ENCODE peak calls at places on chromosomes 4 and X, in seven cellular contexts. W, V, B, I, H, J and M are unnamed samples.

GRCh38 chr4:123244233-123244632 is 152.4 kb upstream of the SPRY1 start:
- DNase-seq in J (peak; percentile 5), I (no peak), V (no peak), B (no peak), W (no peak), H (peak; percentile 61), M (no peak)

GRCh38 chr4:111113591-111113990 is 490.7 kb upstream of the PITX2 start:
- DNase-seq in W (no peak), H (no peak), J (no peak), B (peak; percentile 3), I (no peak), V (no peak), M (no peak)

GRCh38 chrX:123834116-123834515 is 25.7 kb upstream of the XIAP start:
- DNase-seq in V (no peak), H (no peak), W (no peak), I (no peak), B (no peak), J (no peak), M (no peak)

GRCh38 chr4:141416219-141416618 is 195.5 kb downstream of the ZNF330 start:
- DNase-seq in V (no peak), J (no peak), H (no peak), I (no peak), B (peak; percentile 78), W (no peak), M (no peak)

GRCh38 chr4:100984901-100985300 is 362.4 kb downstream of the PPP3CA start:
- DNase-seq in B (peak; percentile 93), I (no peak), J (no peak), V (no peak), H (no peak), W (no peak), M (no peak)

GRCh38 chrX:47370278-47370677 is at the start of gene ZNF157:
- DNase-seq in I (no peak), B (no peak), J (no peak), H (no peak), W (no peak), V (no peak), M (no peak)

GRCh38 chr4:96352051-96352517 is 512.2 kb downstream of the PDHA2 start:
- DNase-seq in B (peak; percentile 5), W (peak; percentile 9), J (peak; percentile 18), V (no peak), I (no peak), H (no peak), M (no peak)

GRCh38 chr4:68407868-68408190 is 39.4 kb upstream of the TMPRSS11E start:
- DNase-seq in B (no peak), H (no peak), V (no peak), W (no peak), J (no peak), I (no peak), M (no peak)

GRCh38 chr4:103091601-103092223 is 7.9 kb downstream of the BDH2 start:
- DNase-seq in I (no peak), V (no peak), B (peak; percentile 31), W (peak; percentile 50), H (no peak), J (peak; percentile 72), M (no peak)

GRCh38 chr4:7172508-7172907 is 19.8 kb upstream of the SORCS2 start:
- DNase-seq in V (no peak), W (no peak), B (no peak), I (no peak), J (no peak), H (no peak), M (no peak)
- H3K4me3 ChIP-seq in V (no peak overlapping the region), W (no peak overlapping the region), B (no peak overlapping the region), I (no peak overlapping the region), J (no peak overlapping the region), H (no peak overlapping the region), M (no peak overlapping the region)

DNA sequence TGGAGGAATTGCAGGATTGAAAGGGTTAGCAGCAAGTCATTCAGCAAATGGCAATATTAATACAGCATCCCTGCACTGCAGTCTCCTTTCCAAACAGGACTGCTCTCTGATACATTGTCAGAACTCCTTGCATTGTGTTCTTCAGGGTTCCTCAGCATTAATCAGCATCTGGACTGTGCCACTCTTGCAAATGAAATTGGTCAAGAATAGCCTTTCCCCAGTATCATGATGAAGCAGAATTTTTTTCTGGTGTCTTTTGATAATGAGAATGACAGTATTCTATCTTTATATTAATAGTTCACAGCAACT is 272.6 kb upstream of the HAND2 start:
- DNase-seq in H (no peak), W (no peak), I (no peak), V (no peak), J (no peak), B (no peak), M (no peak)
- H3K27ac ChIP-seq in H (no peak overlapping the region), W (peak overlapping the region; percentile 1), I (no peak overlapping the region), V (no peak overlapping the region), J (no peak overlapping the region), B (no peak overlapping the region), M (no peak overlapping the region)

GRCh38 chrX:49221868-49222267 is 11.3 kb downstream of the CACNA1F start:
- DNase-seq in B (no peak), J (no peak), W (no peak), I (no peak), V (no peak), H (no peak), M (no peak)
- H3K9me3 ChIP-seq in B (no peaks in the 10 kb centered on the region), J (no peaks in the 10 kb centered on the region), W (no peaks in the 10 kb centered on the region), I (no peaks in the 10 kb centered on the region), V (peaks cover 5% of the 10 kb centered on the region), H (no peaks in the 10 kb centered on the region), M (no peaks in the 10 kb centered on the region)

DNA sequence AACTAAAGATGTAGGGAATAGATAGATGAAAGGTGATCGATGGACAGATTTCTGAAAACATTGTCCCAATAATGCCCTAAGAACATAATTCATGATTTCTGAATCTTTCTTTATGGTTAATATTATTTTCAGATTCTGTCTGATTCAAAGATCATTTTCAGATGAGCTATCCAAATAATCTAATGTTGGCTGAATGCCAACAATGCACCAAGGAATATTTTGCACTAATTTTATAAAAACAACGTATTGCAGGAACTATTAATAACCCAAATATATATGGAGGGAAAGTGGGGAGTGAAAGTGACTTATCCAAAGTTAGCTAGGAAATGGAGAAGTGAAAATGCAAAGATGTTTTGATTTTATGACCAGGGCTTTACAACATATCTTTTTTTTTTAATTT is 1675.5 kb downstream of the STIM2 start:
- DNase-seq in W (no peak), V (no peak), I (no peak), J (no peak), H (no peak), B (no peak), M (no peak)
- H3K4me3 ChIP-seq in W (no peak overlapping the region), V (no peak overlapping the region), I (no peak overlapping the region), J (no peak overlapping the region), H (no peak overlapping the region), B (no peak overlapping the region), M (no peak overlapping the region)

GRCh38 chrX:119605398-119605738 is 856 bp downstream of the NKRF start:
- DNase-seq in J (peak; percentile 28), B (no peak), V (peak; percentile 33), W (no peak), H (no peak), I (no peak), M (no peak)
- H3K27ac ChIP-seq in J (peak overlapping the region; percentile 95), B (no peak overlapping the region), V (peak overlapping the region; percentile 87), W (no peak overlapping the region), H (peak overlapping the region; percentile 90), I (peak overlapping the region; percentile 82), M (peak overlapping the region; percentile 84)